ENCODE peak calls at places on chromosomes 5 and 9, in eight cellular contexts. V is spleen, P is A549, W is kidney epithelial cell, U is transverse colon, X is tibial nerve, Y is fibroblast of lung, J is IMR-90. D is an unnamed sample.

GRCh38 chr9:86721843-86722705 is 225.2 kb downstream of the GAS1 start:
- DNase-seq in V (no peak), P (no peak), W (peak), U (no peak), X (no peak), Y (peak), J (peak), D (peak)

GRCh38 chr5:139651863-139652787 is 4.0 kb downstream of the CXXC5 start:
- DNase-seq in V (peak), P (peak), W (peak), U (peak), X (peak), Y (peak), J (peak), D (peak)

GRCh38 chr5:14683906-14684455 is 19.5 kb downstream of the OTULIN start:
- DNase-seq in V (no peak), P (no peak), W (no peak), U (no peak), X (no peak), Y (no peak), J (no peak), D (no peak)

GRCh38 chr5:143243103-143243502 is 160.4 kb downstream of the NR3C1 start:
- DNase-seq in V (no peak), P (no peak), W (no peak), U (no peak), X (no peak), Y (no peak), J (no peak), D (no peak)

GRCh38 chr5:10124287-10124686 is 125.4 kb downstream of the ATPSCKMT start:
- DNase-seq in V (no peak), P (no peak), W (no peak), U (no peak), X (no peak), Y (no peak), J (no peak), D (peak)

GRCh38 chr5:73764586-73764985 is 138.6 kb downstream of the ARHGEF28 start:
- DNase-seq in V (no peak), P (peak), W (peak), U (no peak), X (no peak), Y (peak), J (peak), D (no peak)

GRCh38 chr5:142915840-142916424 is 145.8 kb downstream of the ARHGAP26 start:
- DNase-seq in V (no peak), P (peak), W (no peak), U (peak), X (no peak), Y (peak), J (peak), D (no peak)

GRCh38 chr9:14395300-14396082 is 81.5 kb upstream of the NFIB start:
- DNase-seq in V (peak), P (no peak), W (no peak), U (no peak), X (no peak), Y (no peak), J (no peak), D (no peak)

GRCh38 chr5:53343187-53343586 is 137.2 kb upstream of the FST start:
- DNase-seq in V (no peak), P (no peak), W (no peak), U (no peak), X (no peak), Y (peak), J (peak), D (peak)

GRCh38 chr5:134571703-134572405 is 46.4 kb downstream of the JADE2 start:
- DNase-seq in V (peak), P (no peak), W (no peak), U (no peak), X (no peak), Y (no peak), J (no peak), D (no peak)

GRCh38 chr5:120464627-120465280 is 654 bp downstream of the PRR16 start:
- DNase-seq in V (peak), P (no peak), W (no peak), U (peak), X (no peak), Y (peak), J (peak), D (peak)

GRCh38 chr5:37578176-37578575 is 199.1 kb downstream of the WDR70 start:
- DNase-seq in V (no peak), P (no peak), W (no peak), U (no peak), X (no peak), Y (no peak), J (no peak), D (no peak)

GRCh38 chr9:114503009-114503408 is 2.3 kb downstream of the WHRN start:
- DNase-seq in V (no peak), P (no peak), W (no peak), U (no peak), X (no peak), Y (no peak), J (no peak), D (no peak)

GRCh38 chr5:107389130-107389553 is 281.6 kb downstream of the EFNA5 start:
- DNase-seq in V (no peak), P (peak), W (no peak), U (peak), X (no peak), Y (peak), J (peak), D (peak)

GRCh38 chr9:131276107-131276888 is at the start of gene FAM78A:
- DNase-seq in V (peak), P (no peak), W (no peak), U (peak), X (no peak), Y (no peak), J (no peak), D (no peak)

DNA sequence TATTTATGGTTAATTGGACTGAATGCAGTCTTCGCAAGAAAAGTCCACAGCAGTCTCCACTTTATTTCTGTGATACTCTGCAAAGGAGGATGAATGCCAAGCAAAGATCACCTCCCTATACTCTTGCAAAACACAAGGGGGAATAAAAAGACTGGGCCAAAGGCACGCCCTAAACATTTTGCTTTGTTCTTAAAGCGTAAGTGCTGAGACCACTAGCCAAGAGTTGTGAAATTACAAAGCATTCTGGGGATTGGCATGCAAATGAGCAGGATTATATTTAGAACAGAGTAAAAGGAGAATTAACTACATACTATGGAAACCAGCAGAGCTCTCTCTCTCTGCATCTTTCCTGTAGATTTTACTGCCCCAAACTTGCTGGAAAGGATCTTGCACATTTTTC is 54.5 kb downstream of the DPYSL3 start:
- DNase-seq in V (no peak), P (no peak), W (no peak), U (no peak), X (no peak), Y (peak), J (peak), D (peak)
- H3K4me3 ChIP-seq in V (no peak), P (no peak), W (no peak), U (no peak), X (peak), Y (peak), J (no peak), D (peak)

DNA sequence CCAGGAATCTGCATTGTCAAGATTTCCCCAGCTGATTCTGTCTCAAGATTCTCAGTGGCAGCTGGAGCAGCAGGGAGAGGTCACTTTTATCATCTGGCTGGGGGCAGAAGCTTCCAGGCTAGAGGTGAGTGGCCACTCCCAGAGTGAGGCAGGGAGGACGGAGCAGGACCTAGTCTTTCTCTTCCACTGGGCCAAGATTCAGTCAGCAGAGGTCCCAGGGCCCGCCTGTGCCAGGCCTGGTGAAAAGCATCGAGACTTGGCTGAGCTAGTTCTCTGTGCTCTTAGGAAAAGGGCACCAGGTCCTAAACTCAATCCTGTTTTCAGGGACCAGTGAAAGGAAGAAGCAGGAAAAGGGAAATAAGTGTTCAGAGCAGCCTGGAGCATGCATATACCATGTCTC is 46.6 kb downstream of the IRX1 start:
- DNase-seq in V (no peak), P (no peak), W (no peak), U (no peak), X (no peak), Y (no peak), J (no peak), D (no peak)
- TF ChIP-seq CTCF in V (no peak), P (no peak), W (no peak), U (no peak), X (no peak), Y (no peak), J (no peak), D (no peak)

GRCh38 chr5:59765446-59765845 is 128.1 kb downstream of the PDE4D start:
- DNase-seq in V (no peak), P (no peak), W (no peak), U (no peak), X (no peak), Y (no peak), J (no peak), D (no peak)

GRCh38 chr5:59767753-59768159 is 125.8 kb downstream of the PDE4D start:
- DNase-seq in V (no peak), P (no peak), W (no peak), U (no peak), X (no peak), Y (no peak), J (no peak), D (no peak)

GRCh38 chr5:59768204-59769040 is 125.1 kb downstream of the PDE4D start:
- DNase-seq in V (peak), P (peak), W (no peak), U (peak), X (peak), Y (peak), J (peak), D (peak)

GRCh38 chr5:59764361-59764760 is 129.2 kb downstream of the PDE4D start:
- DNase-seq in V (no peak), P (no peak), W (no peak), U (no peak), X (no peak), Y (no peak), J (no peak), D (no peak)

DNA sequence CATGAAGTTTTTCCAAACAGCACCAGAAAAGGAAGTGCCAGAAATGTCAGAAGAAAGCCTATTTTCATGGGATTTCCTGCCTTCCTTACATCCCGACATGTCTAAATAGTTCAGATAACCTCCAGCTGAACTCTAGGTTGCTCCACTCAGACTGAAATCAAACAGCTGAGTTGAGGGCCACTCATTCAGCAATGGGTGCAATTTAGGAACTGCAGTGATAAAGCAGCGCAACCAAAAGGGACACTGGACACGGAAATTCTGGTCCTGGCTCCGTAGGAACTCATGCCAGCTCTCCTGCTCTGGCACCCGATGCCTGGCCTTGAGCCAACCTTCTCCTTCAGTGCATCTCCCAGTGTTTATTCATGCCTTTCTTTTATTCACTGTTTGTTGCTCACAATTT is 127.1 kb downstream of the PDE4D start:
- DNase-seq in V (no peak), P (peak), W (no peak), U (peak), X (no peak), Y (peak), J (no peak), D (no peak)
- H3K4me3 ChIP-seq in V (no peak), P (peak), W (no peak), U (peak), X (peak), Y (no peak), J (no peak), D (no peak)

GRCh38 chr5:55982957-55983381 is 11.8 kb downstream of the IL6ST start:
- DNase-seq in V (no peak), P (peak), W (no peak), U (peak), X (no peak), Y (no peak), J (no peak), D (peak)
- TF ChIP-seq CTCF in V (no peak), P (peak), W (peak), U (peak), X (no peak), Y (no peak), J (no peak), D (no peak)

GRCh38 chr9:274101-274500 is 59.4 kb downstream of the DOCK8 start:
- DNase-seq in V (no peak), P (no peak), W (no peak), U (no peak), X (no peak), Y (no peak), J (no peak), D (no peak)
- H3K4me3 ChIP-seq in V (peak), P (no peak), W (no peak), U (no peak), X (no peak), Y (no peak), J (no peak), D (no peak)

GRCh38 chr9:99831857-99832557 is 10.3 kb downstream of the NR4A3 start:
- DNase-seq in V (no peak), P (no peak), W (no peak), U (no peak), X (no peak), Y (no peak), J (no peak), D (no peak)
- TF ChIP-seq CTCF in V (no peak), P (no peak), W (no peak), U (no peak), X (no peak), Y (no peak), J (no peak), D (no peak)

D was measured in fibroblast of the aortic adventitia.